ENCODE peak calls at places on chromosome 14, in six cellular contexts. P is IMR-90, D is mesenchymal stem cell, O is H9, A is H1, I is mesendoderm. U is an unnamed sample.
A peak's percentile ranks its signal among the peaks of the same experiment; 100 is the strongest.

GRCh38 chr14:92121207-92121669 is 268 bp downstream of the NDUFB1 start:
- DNase-seq in D (peak; percentile 62), O (no peak), A (no peak), P (peak; percentile 43), I (no peak), U (peak; percentile 20)

GRCh38 chr14:29521526-29522137 is 406.0 kb downstream of the PRKD1 start:
- DNase-seq in O (peak; percentile 46), A (peak; percentile 56), I (peak; percentile 60), D (no peak), P (peak; percentile 6), U (peak; percentile 38)

GRCh38 chr14:77140937-77141591 is 527 bp downstream of the ZDHHC22 start:
- DNase-seq in O (peak; percentile 80), P (peak; percentile 18), D (peak; percentile 44), I (peak; percentile 82), A (peak; percentile 91), U (peak; percentile 82)

GRCh38 chr14:93239869-93240677 is 33.0 kb downstream of the UBR7 start:
- DNase-seq in I (no peak), D (peak; percentile 81), O (no peak), P (peak; percentile 89), A (no peak), U (no peak)

GRCh38 chr14:103140316-103141109 is 17.3 kb downstream of the TNFAIP2 start:
- DNase-seq in P (no peak), I (no peak), A (no peak), O (no peak), D (no peak), U (no peak)

GRCh38 chr14:62117010-62117717 is 354.9 kb downstream of the SNAPC1 start:
- DNase-seq in P (peak; percentile 83), I (peak; percentile 98), D (peak; percentile 54), A (peak; percentile 93), O (peak; percentile 98), U (peak; percentile 93)

GRCh38 chr14:67940894-67941455 is 121.4 kb downstream of the RAD51B start:
- DNase-seq in P (peak; percentile 83), D (peak; percentile 61), I (no peak), A (no peak), O (no peak), U (peak; percentile 14)

GRCh38 chr14:61080591-61081010 is 99.6 kb downstream of the SLC38A6 start:
- DNase-seq in A (no peak), O (peak; percentile 39), I (peak; percentile 8), P (peak; percentile 83), D (no peak), U (no peak)

GRCh38 chr14:68934034-68934433 is 45.1 kb downstream of the ACTN1 start:
- DNase-seq in A (no peak), O (no peak), D (no peak), I (no peak), P (peak; percentile 40), U (no peak)

GRCh38 chr14:59244581-59244980 is 56.1 kb downstream of the DAAM1 start:
- DNase-seq in O (no peak), D (no peak), I (peak; percentile 59), P (no peak), A (no peak), U (no peak)

GRCh38 chr14:88518592-88519512 is 36.0 kb downstream of the PTPN21 start:
- DNase-seq in O (no peak), I (no peak), P (peak; percentile 88), A (no peak), D (peak; percentile 80), U (no peak)

GRCh38 chr14:76405627-76406026 is 29.7 kb downstream of the ESRRB start:
- DNase-seq in P (no peak), I (no peak), A (no peak), O (no peak), D (no peak), U (no peak)

GRCh38 chr14:39268393-39268792 is 34.7 kb downstream of the MIA2 start:
- DNase-seq in D (peak; percentile 34), P (peak; percentile 18), A (no peak), I (peak; percentile 43), O (no peak), U (no peak)

GRCh38 chr14:56131865-56132830 is 13.9 kb downstream of the PELI2 start:
- DNase-seq in P (no peak), D (no peak), I (no peak), O (no peak), A (no peak), U (no peak)

GRCh38 chr14:28652782-28653181 is 113.8 kb upstream of the FOXG1 start:
- DNase-seq in P (peak; percentile 20), D (peak; percentile 48), O (no peak), I (no peak), A (no peak), U (no peak)

GRCh38 chr14:87467578-87467977 is 525.4 kb downstream of the GALC start:
- DNase-seq in I (no peak), D (no peak), O (no peak), A (no peak), P (no peak), U (no peak)

GRCh38 chr14:59583755-59584154 is 7.1 kb upstream of the CCDC175 start:
- DNase-seq in O (peak; percentile 45), I (peak; percentile 43), A (no peak), P (peak; percentile 47), D (no peak), U (no peak)

GRCh38 chr14:95245334-95245733 is 74.4 kb downstream of the CLMN start:
- DNase-seq in I (no peak), O (no peak), P (no peak), D (no peak), A (no peak), U (no peak)

GRCh38 chr14:93061380-93062012 is 54.2 kb downstream of the ITPK1 start:
- DNase-seq in P (no peak), D (no peak), O (no peak), I (no peak), A (no peak), U (no peak)

GRCh38 chr14:90398315-90398811 is 1.5 kb downstream of the CALM1 start:
- DNase-seq in I (peak; percentile 52), P (no peak), O (peak; percentile 43), A (peak; percentile 54), D (peak; percentile 54), U (no peak)

GRCh38 chr14:72792051-72792788 is 101.7 kb downstream of the DPF3 start:
- DNase-seq in P (no peak), O (peak; percentile 47), A (no peak), D (peak; percentile 37), I (peak; percentile 32), U (peak; percentile 12)

GRCh38 chr14:23185046-23185445 is 1.6 kb upstream of the SLC7A8 start:
- DNase-seq in I (no peak), P (peak; percentile 13), O (no peak), D (peak; percentile 62), A (no peak), U (no peak)

GRCh38 chr14:50148799-50149198 is 32.4 kb upstream of the VCPKMT start:
- DNase-seq in O (no peak), P (no peak), A (no peak), D (no peak), I (no peak), U (no peak)

GRCh38 chr14:70595443-70596185 is 4.8 kb downstream of the MED6 start:
- DNase-seq in A (no peak), O (peak; percentile 37), D (no peak), I (peak; percentile 29), P (peak; percentile 48), U (no peak)

GRCh38 chr14:104107101-104107581 is 21.6 kb downstream of the ASPG start:
- DNase-seq in I (no peak), P (no peak), D (no peak), O (no peak), A (no peak), U (no peak)

GRCh38 chr14:94366146-94366887 is 22.1 kb downstream of the SERPINA1 start:
- DNase-seq in A (no peak), D (no peak), I (no peak), O (no peak), P (no peak), U (no peak)

GRCh38 chr14:67409461-67409860 is 2.5 kb downstream of the PLEK2 start:
- DNase-seq in P (no peak), A (no peak), O (no peak), D (no peak), I (no peak), U (no peak)

DNA sequence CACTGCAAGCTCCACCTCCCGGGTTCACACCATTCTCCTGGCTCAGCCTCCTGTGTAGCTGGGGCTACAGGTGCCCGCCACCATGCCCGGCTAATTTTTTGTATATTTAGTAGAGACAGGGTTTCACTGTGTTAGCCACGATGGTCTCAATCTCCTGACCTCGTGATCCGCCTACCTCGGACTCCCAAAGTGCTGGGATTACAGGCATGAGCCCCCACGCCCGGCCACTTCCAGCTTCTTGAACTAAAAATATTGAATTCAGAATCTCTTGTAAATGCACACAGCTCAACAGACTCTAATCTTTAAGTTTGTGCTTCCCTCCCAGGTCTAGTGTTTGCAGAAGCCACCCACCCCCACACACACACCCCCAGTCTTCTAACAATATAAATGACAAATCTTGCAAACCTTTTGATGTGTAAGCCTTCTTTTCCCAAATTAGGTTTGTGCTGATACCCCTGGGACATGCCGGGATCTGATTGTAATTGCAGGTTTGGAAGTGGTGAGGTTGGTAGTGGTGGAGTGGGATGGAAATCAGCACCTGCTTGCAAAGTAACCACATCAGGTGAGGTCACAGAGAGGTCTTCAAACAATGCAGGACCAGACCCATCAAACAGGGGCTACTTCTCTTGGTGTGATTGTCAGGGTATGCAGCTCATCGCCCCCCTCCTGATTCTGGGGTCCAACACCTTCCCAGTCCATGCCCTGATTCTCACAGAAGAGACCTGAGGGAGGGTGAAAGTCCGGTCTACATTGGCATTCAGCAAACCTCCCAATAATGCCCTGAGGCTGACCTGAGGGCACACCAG is 51.4 kb upstream of the GPR132 start:
- DNase-seq in D (no peak), I (no peak), P (no peak), O (no peak), A (no peak), U (no peak)
- H2BK15ac ChIP-seq in D (no peak overlapping the region), I (no peak overlapping the region), P (no peak overlapping the region), O (no peak overlapping the region), A (no peak overlapping the region), U (no peak overlapping the region)

GRCh38 chr14:75182820-75183219 is 6.4 kb upstream of the TMED10 start:
- DNase-seq in P (peak; percentile 71), D (peak; percentile 71), I (no peak), O (no peak), A (no peak), U (no peak)
- H2AK5ac ChIP-seq in P (peak overlapping the region; percentile 85), D (no peak overlapping the region), I (no peak overlapping the region), O (no peak overlapping the region), A (no peak overlapping the region), U (no peak overlapping the region)

DNA sequence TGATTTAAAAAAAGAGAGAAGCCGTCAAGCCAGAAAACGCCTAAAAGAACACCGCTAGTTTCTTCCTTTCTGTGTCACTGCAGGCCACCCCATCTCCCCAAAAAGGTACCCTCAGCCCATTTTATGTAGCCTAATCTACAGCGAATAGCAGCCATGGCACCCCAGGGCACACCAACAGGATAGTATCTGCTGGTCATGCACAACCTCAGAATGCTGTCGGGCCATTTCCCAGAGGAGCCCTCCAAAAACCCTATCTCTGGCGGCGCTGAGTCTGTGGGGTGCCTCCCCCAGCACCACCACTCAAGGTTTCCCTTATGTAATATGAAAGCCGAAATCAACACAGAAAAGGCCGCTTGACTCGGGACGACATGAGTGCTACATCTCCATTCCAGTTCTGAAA is 98.9 kb downstream of the BCL11B start:
- DNase-seq in P (no peak), A (peak; percentile 40), O (peak; percentile 10), I (no peak), D (no peak), U (no peak)
- H2BK120ac ChIP-seq in P (no peak overlapping the region), A (no peak overlapping the region), O (no peak overlapping the region), I (no peak overlapping the region), D (no peak overlapping the region), U (no peak overlapping the region)

DNA sequence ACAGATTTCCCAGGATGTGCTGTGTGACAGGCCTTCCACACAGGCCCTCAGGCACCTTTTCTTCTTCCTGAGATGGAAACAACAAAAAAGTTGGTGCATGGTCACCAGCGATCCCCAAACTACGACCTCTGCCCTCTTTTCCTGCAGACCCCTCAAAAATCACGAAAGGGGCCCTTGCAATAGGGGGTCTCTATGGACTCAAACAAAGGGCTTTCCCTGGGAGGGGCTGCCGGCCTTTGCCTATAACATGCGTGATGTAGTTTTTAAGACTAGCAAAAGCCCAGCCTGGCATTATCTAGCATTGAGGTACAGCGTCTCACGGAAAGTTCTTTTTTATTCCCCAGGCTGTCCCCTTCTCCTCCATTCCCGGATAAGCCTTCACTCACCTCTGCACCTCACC is 71.2 kb downstream of the DIO3 start:
- DNase-seq in A (no peak), D (no peak), O (no peak), P (no peak), I (no peak), U (no peak)
- H2BK15ac ChIP-seq in A (no peak overlapping the region), D (no peak overlapping the region), O (no peak overlapping the region), P (no peak overlapping the region), I (no peak overlapping the region), U (no peak overlapping the region)